ENCODE peak calls at places on chromosomes 12 and 14, in nine cellular contexts. K, P, M, V, D, S, T, A and Z are unnamed samples. For H3K4me1, the result is how much of the 10 kb centered on the place peaks cover.

GRCh38 chr14:22928237-22929103 is 706 bp downstream of the PRMT5 start:
- DNase-seq in K (no peak), P (no peak), M (no peak), V (no peak), D (no peak), S (peak), T (no peak), A (no peak), Z (no peak)

GRCh38 chr14:22412936-22413411 is 176.1 kb downstream of the DAD1 start:
- DNase-seq in K (no peak), P (no peak), M (no peak), V (no peak), D (no peak), S (peak), T (no peak), A (no peak), Z (no peak)

GRCh38 chr14:65331652-65332051 is 80.9 kb upstream of the FUT8 start:
- DNase-seq in K (no peak), P (no peak), M (no peak), V (no peak), D (no peak), S (no peak), T (no peak), A (no peak), Z (no peak)

GRCh38 chr12:52251367-52252055 is 18.5 kb downstream of the KRT7 start:
- DNase-seq in K (no peak), P (no peak), M (no peak), V (no peak), D (no peak), S (no peak), T (no peak), A (no peak), Z (no peak)

GRCh38 chr12:115611477-115611876 is 666.0 kb downstream of the MED13L start:
- DNase-seq in K (peak), P (no peak), M (no peak), V (no peak), D (no peak), S (no peak), T (no peak), A (no peak), Z (no peak)

GRCh38 chr12:76799362-76799761 is 35.4 kb downstream of the ZDHHC17 start:
- DNase-seq in K (no peak), P (no peak), M (no peak), V (no peak), D (no peak), S (no peak), T (no peak), A (no peak), Z (no peak)

GRCh38 chr12:38523920-38524319 is 207.3 kb downstream of the ALG10B start:
- DNase-seq in K (no peak), P (no peak), M (no peak), V (no peak), D (no peak), S (no peak), T (no peak), A (no peak), Z (no peak)

GRCh38 chr12:129190827-129191226 is 337.5 kb downstream of the GLT1D1 start:
- DNase-seq in K (no peak), P (peak), M (no peak), V (no peak), D (no peak), S (no peak), T (no peak), A (no peak), Z (peak)

GRCh38 chr12:26124491-26125450 is at the start of gene BHLHE41:
- DNase-seq in K (peak), P (peak), M (peak), V (peak), D (peak), S (peak), T (peak), A (peak), Z (peak)
- H3K27ac ChIP-seq in K (peak), P (no peak), M (peak), V (peak), D (no peak), S (peak), T (peak), A (peak), Z (no peak)

GRCh38 chr12:43551271-43551970 is 582 bp downstream of the ADAMTS20 start:
- DNase-seq in K (no peak), P (peak), M (no peak), V (peak), D (peak), S (peak), T (no peak), A (peak), Z (peak)
- H3K4me3 ChIP-seq in K (peak), P (peak), M (no peak), V (peak), D (no peak), S (peak), T (no peak), A (no peak), Z (peak)

DNA sequence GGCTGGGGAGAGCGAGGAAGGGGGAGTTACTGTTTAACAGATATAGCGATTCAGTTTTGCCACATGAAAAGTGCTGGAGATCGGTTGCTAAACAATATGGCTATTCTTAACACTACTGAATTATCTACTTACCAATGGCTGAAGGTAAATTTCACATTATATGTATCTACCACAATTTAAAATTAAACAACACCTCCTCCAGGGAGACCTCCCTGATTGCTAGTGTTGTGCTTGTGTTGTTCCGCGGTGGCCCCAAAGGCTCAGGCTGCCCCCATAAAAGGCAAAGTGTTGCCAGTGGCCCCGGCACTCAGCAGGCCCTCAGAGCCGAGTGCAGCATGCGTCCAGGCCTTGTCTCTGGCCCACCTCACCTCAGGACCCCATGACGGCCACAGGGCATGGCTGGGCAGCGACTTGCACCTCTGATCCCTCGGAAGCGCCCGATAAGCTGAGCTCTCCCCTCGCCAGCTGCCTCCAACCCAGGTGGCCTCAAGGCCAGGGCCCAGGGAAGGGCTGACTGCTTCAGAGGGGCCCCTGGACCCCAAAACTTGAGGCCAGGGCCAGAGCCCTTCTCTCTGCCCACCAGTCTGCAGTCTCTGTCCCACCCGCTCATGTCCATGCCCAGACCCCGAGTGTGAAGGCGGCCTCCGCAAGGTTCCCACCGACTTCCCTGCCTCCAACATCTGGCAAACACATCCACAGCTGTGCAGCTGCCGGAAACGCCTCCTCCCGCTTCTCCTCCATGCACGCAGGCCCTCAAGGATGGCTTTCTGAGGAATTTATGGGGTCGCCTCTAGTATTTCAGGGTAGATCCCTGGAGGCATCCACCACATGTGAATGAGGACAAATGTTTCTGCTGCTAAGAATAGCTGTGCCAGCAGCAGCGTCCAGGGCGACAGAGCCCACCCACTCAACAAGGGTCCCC is 60.0 kb downstream of the NCOR2 start:
- DNase-seq in K (peak), P (no peak), M (no peak), V (peak), D (no peak), S (peak), T (no peak), A (peak), Z (no peak)
- H3K4me1 ChIP-seq in K (half or more), P (under half), M (under half), V (half or more), D (under half), S (under half), T (under half), A (half or more), Z (half or more)

GRCh38 chr12:10094648-10095047 is 4.1 kb downstream of the CLEC1A start:
- DNase-seq in K (no peak), P (no peak), M (no peak), V (no peak), D (no peak), S (no peak), T (no peak), A (no peak), Z (no peak)
- H3K27ac ChIP-seq in K (no peak), P (no peak), M (no peak), V (no peak), D (no peak), S (no peak), T (peak), A (no peak), Z (no peak)

DNA sequence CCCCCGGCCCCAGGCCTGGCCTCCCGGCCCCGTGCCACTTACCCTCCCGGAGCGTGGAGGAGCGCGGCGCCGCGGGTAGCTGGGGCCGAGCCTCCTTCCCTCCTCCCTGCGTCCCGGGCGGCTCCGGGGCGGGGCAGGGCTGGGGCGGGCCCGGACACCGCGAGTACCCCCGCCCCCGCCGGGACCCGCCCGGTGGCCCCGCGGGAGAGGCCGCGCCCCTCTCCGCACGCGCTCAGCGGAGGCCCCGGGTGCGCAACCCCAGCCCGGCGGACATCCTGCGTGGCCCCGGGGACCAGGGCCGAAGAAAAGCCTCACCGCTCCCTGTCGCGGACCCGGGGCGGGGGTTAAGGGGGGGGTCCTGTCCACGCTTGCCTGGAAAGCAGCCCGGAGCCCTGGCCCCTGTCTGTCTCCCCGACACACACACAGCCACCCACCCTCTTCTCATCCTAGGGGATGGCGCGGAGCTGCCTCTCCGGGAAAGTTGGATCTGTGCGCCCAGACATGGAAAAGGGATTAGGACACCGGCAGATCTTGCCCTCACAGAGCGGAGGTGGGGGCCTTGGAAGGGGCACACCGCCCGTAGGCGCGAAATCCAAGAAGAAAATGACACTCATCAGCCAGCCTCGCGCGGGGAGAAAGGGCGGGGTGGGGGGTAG is at the start of gene SYNE3:
- DNase-seq in K (peak), P (peak), M (peak), V (peak), D (peak), S (peak), T (no peak), A (peak), Z (peak)
- H3K4me3 ChIP-seq in K (peak), P (peak), M (peak), V (peak), D (peak), S (peak), T (peak), A (peak), Z (peak)

DNA sequence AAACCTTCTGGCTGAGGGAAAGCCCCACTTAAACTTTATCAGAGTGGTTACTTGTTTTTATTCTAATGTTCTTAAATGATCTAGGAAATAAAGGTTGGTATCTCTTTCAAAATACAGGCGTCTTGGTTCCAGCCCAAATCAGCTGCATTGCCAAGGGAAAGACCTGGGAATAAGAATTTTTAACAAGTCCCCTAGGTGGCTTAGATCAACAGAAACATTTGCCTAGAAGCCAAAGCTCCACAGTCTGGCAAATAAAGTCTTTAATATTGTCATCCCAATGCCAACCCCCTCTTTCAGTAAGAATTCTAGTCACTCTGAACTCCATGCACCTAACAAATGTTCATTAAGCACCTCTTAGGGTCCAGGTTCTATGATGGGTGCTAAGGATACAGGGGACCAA is 66.8 kb downstream of the ARL6IP4 start:
- DNase-seq in K (no peak), P (no peak), M (no peak), V (no peak), D (no peak), S (no peak), T (no peak), A (no peak), Z (no peak)
- H3K4me1 ChIP-seq in K (half or more), P (under half), M (under half), V (under half), D (under half), S (under half), T (under half), A (under half), Z (under half)

GRCh38 chr12:119594399-119594730 is 791 bp downstream of the TMEM233 start:
- DNase-seq in K (peak), P (peak), M (no peak), V (no peak), D (no peak), S (peak), T (no peak), A (no peak), Z (peak)
- H3K27ac ChIP-seq in K (peak), P (no peak), M (no peak), V (no peak), D (no peak), S (no peak), T (no peak), A (no peak), Z (no peak)

DNA sequence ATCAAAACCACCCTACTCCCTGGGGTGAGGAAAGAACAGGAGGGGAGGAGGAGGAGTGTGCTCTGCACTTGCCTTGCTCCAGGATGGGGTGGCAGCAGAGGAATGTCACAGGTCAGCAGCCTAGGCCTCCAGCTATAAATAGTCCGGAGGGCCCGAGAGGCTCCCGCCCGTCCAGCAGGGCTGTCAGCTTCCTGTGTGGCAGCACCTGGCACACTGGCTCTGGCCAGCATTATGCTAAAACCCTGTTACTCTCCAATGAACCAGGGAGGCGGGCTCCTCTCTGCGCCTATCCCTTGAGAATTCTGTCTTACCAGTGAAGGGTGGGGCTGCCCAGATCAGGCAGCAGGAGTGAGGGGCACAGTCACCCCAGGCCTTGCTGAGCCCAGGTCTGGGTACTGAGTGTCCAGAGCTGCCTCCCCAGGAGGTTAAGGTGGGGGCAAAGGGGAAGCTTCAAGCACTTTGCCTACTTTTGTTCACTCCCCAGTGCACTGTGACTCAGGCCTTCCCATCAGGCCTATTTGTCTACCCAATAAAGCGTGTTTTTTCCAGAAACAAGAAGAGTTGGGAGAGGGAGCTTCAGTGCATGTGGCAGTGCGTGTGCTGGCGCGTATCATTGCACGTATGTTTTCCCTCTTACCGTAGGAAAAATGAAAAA is 1.1 kb upstream of the COX14 start:
- DNase-seq in K (peak), P (peak), M (peak), V (peak), D (no peak), S (peak), T (peak), A (no peak), Z (peak)
- H3K4me3 ChIP-seq in K (peak), P (peak), M (peak), V (no peak), D (peak), S (peak), T (peak), A (peak), Z (no peak)

DNA sequence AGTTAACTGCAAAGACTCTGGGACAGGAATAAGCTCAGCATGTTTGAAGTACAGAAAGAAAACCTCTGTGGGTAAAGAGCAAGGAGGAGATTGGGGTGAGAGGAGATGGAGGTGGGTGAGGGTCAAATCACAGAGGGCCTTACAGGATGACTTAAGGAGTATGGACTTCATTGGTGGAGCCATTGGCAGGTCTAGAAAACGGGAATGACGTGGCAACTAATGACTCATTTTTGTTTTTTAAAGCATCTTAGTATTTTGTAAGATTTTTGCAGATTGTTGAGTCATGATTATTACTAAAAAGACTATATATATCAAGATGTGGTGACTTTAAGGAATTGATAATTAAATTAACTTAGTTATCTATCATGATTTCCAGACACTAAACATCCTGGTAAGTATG is 18.5 kb downstream of the UTP20 start:
- DNase-seq in K (no peak), P (no peak), M (no peak), V (no peak), D (no peak), S (peak), T (no peak), A (no peak), Z (no peak)
- H3K4me1 ChIP-seq in K (under half), P (under half), M (under half), V (under half), D (under half), S (under half), T (under half), A (under half), Z (under half)